ENCODE peak calls at places on chromosomes 12 and 14, in five cellular contexts. K is naive thymus-derived CD4-positive, alpha-beta T cell; N is GM23248; B is colonic mucosa; J is heart right ventricle. U is an unnamed sample. For H3K4me1, the result is how much of the 10 kb centered on the place peaks cover.

GRCh38 chr14:26596722-26597030 is 1.2 kb downstream of the NOVA1 start:
- DNase-seq in B (peak), K (no peak), J (no peak), N (peak), U (no peak)

GRCh38 chr14:54186821-54187365 is 209.9 kb upstream of the CDKN3 start:
- DNase-seq in J (no peak), N (no peak), K (no peak), B (no peak), U (no peak)

GRCh38 chr12:125202421-125202820 is 137.2 kb downstream of the AACS start:
- DNase-seq in N (no peak), J (no peak), B (no peak), K (no peak), U (no peak)

GRCh38 chr12:131933387-131933786 is 4.3 kb downstream of the PUS1 start:
- DNase-seq in N (no peak), K (no peak), B (no peak), J (no peak), U (no peak)

GRCh38 chr14:71317385-71318096 is 410.3 kb downstream of the PCNX1 start:
- DNase-seq in N (no peak), J (no peak), B (no peak), K (no peak), U (no peak)

GRCh38 chr12:50617657-50618056 is 112.9 kb downstream of the DIP2B start:
- DNase-seq in J (no peak), K (no peak), B (no peak), N (no peak), U (no peak)

GRCh38 chr14:50816419-50817047 is 14.4 kb downstream of the NIN start:
- DNase-seq in N (peak), J (no peak), B (no peak), K (no peak), U (no peak)

GRCh38 chr14:68384335-68384734 is 408.5 kb downstream of the ZFP36L1 start:
- DNase-seq in B (no peak), N (peak), J (peak), K (no peak), U (peak)

GRCh38 chr14:22900088-22900799 is 17.2 kb downstream of the REM2 start:
- DNase-seq in B (peak), K (peak), N (peak), J (no peak), U (no peak)

GRCh38 chr12:25458047-25458552 is 95.0 kb downstream of the LMNTD1 start:
- DNase-seq in B (no peak), J (no peak), K (no peak), N (peak), U (peak)

GRCh38 chr12:38921025-38921677 is 15.8 kb upstream of the CPNE8 start:
- DNase-seq in B (peak), N (peak), J (no peak), K (peak), U (no peak)

GRCh38 chr12:109531411-109531810 is 41.9 kb downstream of the MMAB start:
- DNase-seq in N (no peak), J (no peak), K (no peak), B (no peak), U (no peak)
- H3K4me1 ChIP-seq in N (under half), J (under half), K (under half), B (under half), U (under half)

DNA sequence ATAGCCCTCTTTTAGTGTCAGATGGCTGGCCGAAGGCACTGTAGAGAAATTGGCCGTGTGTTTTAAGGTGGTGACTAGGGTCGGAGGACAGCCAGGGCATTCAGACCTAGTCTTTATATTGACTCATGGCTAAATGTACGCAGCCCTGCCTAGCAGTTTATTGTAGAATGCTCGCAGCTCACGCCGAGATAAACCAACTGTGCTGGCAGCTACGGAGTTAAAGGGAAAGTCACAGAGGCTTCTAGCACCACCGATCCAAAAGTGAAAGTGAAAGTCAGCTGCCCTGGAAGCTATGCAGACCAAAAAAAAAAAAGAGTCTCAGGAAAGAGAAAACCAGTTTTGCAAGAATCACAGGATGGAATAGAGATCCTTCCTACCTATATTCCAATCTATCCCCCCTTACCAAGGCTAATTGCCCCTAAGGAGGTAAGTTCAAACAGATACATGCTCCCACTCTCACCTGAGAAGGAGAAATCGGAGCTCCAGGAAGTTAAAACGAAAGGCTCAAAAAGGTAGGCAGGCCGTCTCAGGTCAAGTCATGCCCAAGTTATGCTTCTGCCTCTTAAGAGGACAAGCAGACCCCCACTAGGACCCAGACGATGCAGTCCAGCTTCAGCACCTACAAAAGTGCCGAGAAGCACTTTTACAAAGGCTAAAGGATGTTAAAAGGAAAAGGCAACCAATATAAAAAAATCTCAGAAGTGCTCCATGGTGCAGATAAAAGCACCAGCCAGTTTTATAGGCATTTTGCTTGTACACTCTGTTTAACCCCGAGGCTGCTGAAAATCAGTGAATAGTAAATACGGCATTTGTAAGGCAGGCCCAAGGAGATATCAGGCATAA is 24.8 kb downstream of the KLRK1 start:
- DNase-seq in K (peak), N (peak), J (peak), B (peak), U (peak)
- H3K27ac ChIP-seq in K (peak), N (peak), J (peak), B (peak), U (peak)

DNA sequence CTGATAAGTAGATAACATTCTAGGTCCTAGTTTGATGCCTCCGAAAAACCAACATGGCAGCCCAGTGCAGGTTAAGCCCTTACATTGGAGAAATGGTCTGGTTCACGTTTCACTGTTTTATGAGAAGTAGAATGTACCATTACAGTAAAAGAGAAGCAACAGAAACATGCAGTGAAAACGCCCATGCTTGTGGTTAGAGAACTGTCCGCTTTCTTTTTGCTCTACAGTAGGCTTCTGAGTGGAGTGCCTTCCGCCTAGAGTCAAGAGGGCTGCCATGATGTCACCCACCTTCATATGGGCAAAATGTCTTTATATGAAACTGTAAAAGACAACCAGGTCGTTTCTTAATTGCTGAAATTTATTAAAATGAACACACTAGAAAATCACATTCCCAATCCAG is 190.3 kb upstream of the BCL2L14 start:
- DNase-seq in J (no peak), N (no peak), B (no peak), K (no peak), U (no peak)
- H3K4me1 ChIP-seq in J (half or more), N (under half), B (under half), K (under half), U (under half)

GRCh38 chr14:92651793-92652382 is 96.5 kb downstream of the LGMN start:
- DNase-seq in J (peak), B (peak), K (peak), N (no peak), U (peak)
- H3K27ac ChIP-seq in J (no peak), B (peak), K (peak), N (no peak), U (peak)

GRCh38 chr14:103138483-103139370 is 15.5 kb downstream of the TNFAIP2 start:
- DNase-seq in N (no peak), K (no peak), J (no peak), B (no peak), U (no peak)
- H3K4me1 ChIP-seq in N (under half), K (under half), J (under half), B (under half), U (under half)

GRCh38 chr12:47393403-47393790 is 312.4 kb downstream of the RPAP3 start:
- DNase-seq in B (no peak), J (no peak), N (peak), K (no peak), U (no peak)
- H3K27ac ChIP-seq in B (no peak), J (no peak), N (peak), K (peak), U (peak)

GRCh38 chr14:79280400-79280670 is 931.0 kb downstream of the DIO2 start:
- DNase-seq in J (no peak), K (no peak), N (no peak), B (no peak), U (no peak)

GRCh38 chr14:79278286-79278797 is 933.0 kb downstream of the DIO2 start:
- DNase-seq in J (peak), K (no peak), B (peak), N (no peak), U (no peak)

GRCh38 chr14:79281244-79282199 is 929.8 kb downstream of the DIO2 start:
- DNase-seq in J (no peak), K (no peak), B (no peak), N (no peak), U (no peak)

GRCh38 chr14:79278798-79279644 is 932.3 kb downstream of the DIO2 start:
- DNase-seq in J (peak), K (no peak), N (peak), B (peak), U (peak)

GRCh38 chr14:79279645-79280399 is 931.5 kb downstream of the DIO2 start:
- DNase-seq in J (peak), K (no peak), N (peak), B (peak), U (no peak)
- H3K4me1 ChIP-seq in J (under half), K (under half), N (under half), B (under half), U (under half)